ENCODE peak calls at places on chromosome 19, in ten cellular contexts. One of them, this sample, is unnamed.

GRCh38 chr19:13429563-13429962 is 76.7 kb downstream of the CACNA1A start:
- DNase-seq in activated CD4-positive, alpha-beta T cell treated with anti-CD3 and anti-CD28 coated beads, Interleukin-2, amount 10 ng/mL, durations not matched to agents 7 days and 5 days: no peak
- DNase-seq in K562: peak; percentile 9
- DNase-seq in HT1080: no peak
- DNase-seq in activated naive CD8-positive, alpha-beta T cell treated with anti-CD3 and anti-CD28 coated beads for 36 hours: no peak
- DNase-seq in stimulated activated CD4-positive, alpha-beta T cell treated with anti-CD3 and anti-CD28 coated beads, Interleukin-1b, Interleukin-23, amount 100 ng/mL, for 24 hours: no peak
- DNase-seq in tibial nerve: no peak
- DNase-seq in A172: no peak
- DNase-seq in HFFc6: no peak
- DNase-seq in activated naive CD4-positive, alpha-beta T cell: no peak
- DNase-seq in this sample: no peak

GRCh38 chr19:52398091-52398461 is 427 bp downstream of the ZNF528 start:
- DNase-seq in activated CD4-positive, alpha-beta T cell treated with anti-CD3 and anti-CD28 coated beads, Interleukin-2, amount 10 ng/mL, durations not matched to agents 7 days and 5 days: no peak
- DNase-seq in K562: no peak
- DNase-seq in HT1080: peak; percentile 21
- DNase-seq in activated naive CD8-positive, alpha-beta T cell treated with anti-CD3 and anti-CD28 coated beads for 36 hours: peak; percentile 8
- DNase-seq in stimulated activated CD4-positive, alpha-beta T cell treated with anti-CD3 and anti-CD28 coated beads, Interleukin-1b, Interleukin-23, amount 100 ng/mL, for 24 hours: no peak
- DNase-seq in tibial nerve: no peak
- DNase-seq in A172: no peak
- DNase-seq in HFFc6: no peak
- DNase-seq in activated naive CD4-positive, alpha-beta T cell: no peak
- DNase-seq in this sample: no peak

GRCh38 chr19:30148039-30148438 is 206.0 kb downstream of the URI1 start:
- DNase-seq in activated CD4-positive, alpha-beta T cell treated with anti-CD3 and anti-CD28 coated beads, Interleukin-2, amount 10 ng/mL, durations not matched to agents 7 days and 5 days: no peak
- DNase-seq in K562: no peak
- DNase-seq in HT1080: peak; percentile 73
- DNase-seq in activated naive CD8-positive, alpha-beta T cell treated with anti-CD3 and anti-CD28 coated beads for 36 hours: no peak
- DNase-seq in stimulated activated CD4-positive, alpha-beta T cell treated with anti-CD3 and anti-CD28 coated beads, Interleukin-1b, Interleukin-23, amount 100 ng/mL, for 24 hours: no peak
- DNase-seq in tibial nerve: no peak
- DNase-seq in A172: no peak
- DNase-seq in HFFc6: no peak
- DNase-seq in activated naive CD4-positive, alpha-beta T cell: no peak
- DNase-seq in this sample: no peak

GRCh38 chr19:58549664-58550361 is 5.1 kb downstream of the CHMP2A start:
- DNase-seq in activated CD4-positive, alpha-beta T cell treated with anti-CD3 and anti-CD28 coated beads, Interleukin-2, amount 10 ng/mL, durations not matched to agents 7 days and 5 days: no peak
- DNase-seq in K562: no peak
- DNase-seq in HT1080: no peak
- DNase-seq in activated naive CD8-positive, alpha-beta T cell treated with anti-CD3 and anti-CD28 coated beads for 36 hours: no peak
- DNase-seq in stimulated activated CD4-positive, alpha-beta T cell treated with anti-CD3 and anti-CD28 coated beads, Interleukin-1b, Interleukin-23, amount 100 ng/mL, for 24 hours: no peak
- DNase-seq in tibial nerve: no peak
- DNase-seq in A172: no peak
- DNase-seq in HFFc6: no peak
- DNase-seq in activated naive CD4-positive, alpha-beta T cell: no peak
- DNase-seq in this sample: no peak

GRCh38 chr19:52640916-52641315 is 2.8 kb upstream of the ZNF83 start:
- DNase-seq in activated CD4-positive, alpha-beta T cell treated with anti-CD3 and anti-CD28 coated beads, Interleukin-2, amount 10 ng/mL, durations not matched to agents 7 days and 5 days: no peak
- DNase-seq in K562: peak; percentile 65
- DNase-seq in HT1080: no peak
- DNase-seq in activated naive CD8-positive, alpha-beta T cell treated with anti-CD3 and anti-CD28 coated beads for 36 hours: no peak
- DNase-seq in stimulated activated CD4-positive, alpha-beta T cell treated with anti-CD3 and anti-CD28 coated beads, Interleukin-1b, Interleukin-23, amount 100 ng/mL, for 24 hours: no peak
- DNase-seq in tibial nerve: no peak
- DNase-seq in A172: no peak
- DNase-seq in HFFc6: no peak
- DNase-seq in activated naive CD4-positive, alpha-beta T cell: no peak
- DNase-seq in this sample: no peak

GRCh38 chr19:30316560-30317106 is 55.6 kb upstream of the ZNF536 start:
- DNase-seq in activated CD4-positive, alpha-beta T cell treated with anti-CD3 and anti-CD28 coated beads, Interleukin-2, amount 10 ng/mL, durations not matched to agents 7 days and 5 days: no peak
- DNase-seq in K562: no peak
- DNase-seq in HT1080: no peak
- DNase-seq in activated naive CD8-positive, alpha-beta T cell treated with anti-CD3 and anti-CD28 coated beads for 36 hours: no peak
- DNase-seq in stimulated activated CD4-positive, alpha-beta T cell treated with anti-CD3 and anti-CD28 coated beads, Interleukin-1b, Interleukin-23, amount 100 ng/mL, for 24 hours: no peak
- DNase-seq in tibial nerve: no peak
- DNase-seq in A172: no peak
- DNase-seq in HFFc6: no peak
- DNase-seq in activated naive CD4-positive, alpha-beta T cell: no peak
- DNase-seq in this sample: no peak

GRCh38 chr19:511101-511841 is 4.0 kb downstream of the TPGS1 start:
- DNase-seq in activated CD4-positive, alpha-beta T cell treated with anti-CD3 and anti-CD28 coated beads, Interleukin-2, amount 10 ng/mL, durations not matched to agents 7 days and 5 days: peak; percentile 92
- DNase-seq in K562: no peak
- DNase-seq in HT1080: peak; percentile 92
- DNase-seq in activated naive CD8-positive, alpha-beta T cell treated with anti-CD3 and anti-CD28 coated beads for 36 hours: peak; percentile 83
- DNase-seq in stimulated activated CD4-positive, alpha-beta T cell treated with anti-CD3 and anti-CD28 coated beads, Interleukin-1b, Interleukin-23, amount 100 ng/mL, for 24 hours: peak; percentile 30
- DNase-seq in tibial nerve: no peak
- DNase-seq in A172: peak; percentile 91
- DNase-seq in HFFc6: no peak
- DNase-seq in activated naive CD4-positive, alpha-beta T cell: peak; percentile 31
- DNase-seq in this sample: peak; percentile 43

GRCh38 chr19:2051771-2052704 is 994 bp upstream of the MKNK2 start:
- DNase-seq in activated CD4-positive, alpha-beta T cell treated with anti-CD3 and anti-CD28 coated beads, Interleukin-2, amount 10 ng/mL, durations not matched to agents 7 days and 5 days: peak; percentile 58
- DNase-seq in K562: no peak
- DNase-seq in HT1080: no peak
- DNase-seq in activated naive CD8-positive, alpha-beta T cell treated with anti-CD3 and anti-CD28 coated beads for 36 hours: peak; percentile 63
- DNase-seq in stimulated activated CD4-positive, alpha-beta T cell treated with anti-CD3 and anti-CD28 coated beads, Interleukin-1b, Interleukin-23, amount 100 ng/mL, for 24 hours: no peak
- DNase-seq in tibial nerve: no peak
- DNase-seq in A172: no peak
- DNase-seq in HFFc6: no peak
- DNase-seq in activated naive CD4-positive, alpha-beta T cell: no peak
- DNase-seq in this sample: no peak

GRCh38 chr19:15280915-15281683 is 48.9 kb upstream of the EPHX3 start:
- DNase-seq in activated CD4-positive, alpha-beta T cell treated with anti-CD3 and anti-CD28 coated beads, Interleukin-2, amount 10 ng/mL, durations not matched to agents 7 days and 5 days: no peak
- DNase-seq in K562: peak; percentile 66
- DNase-seq in HT1080: peak; percentile 13
- DNase-seq in activated naive CD8-positive, alpha-beta T cell treated with anti-CD3 and anti-CD28 coated beads for 36 hours: no peak
- DNase-seq in stimulated activated CD4-positive, alpha-beta T cell treated with anti-CD3 and anti-CD28 coated beads, Interleukin-1b, Interleukin-23, amount 100 ng/mL, for 24 hours: no peak
- DNase-seq in tibial nerve: peak; percentile 75
- DNase-seq in A172: peak; percentile 71
- DNase-seq in HFFc6: peak; percentile 77
- DNase-seq in activated naive CD4-positive, alpha-beta T cell: no peak
- DNase-seq in this sample: no peak

GRCh38 chr19:17327068-17327653 is 7.5 kb downstream of the ANO8 start:
- DNase-seq in activated CD4-positive, alpha-beta T cell treated with anti-CD3 and anti-CD28 coated beads, Interleukin-2, amount 10 ng/mL, durations not matched to agents 7 days and 5 days: no peak
- DNase-seq in K562: no peak
- DNase-seq in HT1080: no peak
- DNase-seq in activated naive CD8-positive, alpha-beta T cell treated with anti-CD3 and anti-CD28 coated beads for 36 hours: no peak
- DNase-seq in stimulated activated CD4-positive, alpha-beta T cell treated with anti-CD3 and anti-CD28 coated beads, Interleukin-1b, Interleukin-23, amount 100 ng/mL, for 24 hours: no peak
- DNase-seq in tibial nerve: no peak
- DNase-seq in A172: no peak
- DNase-seq in HFFc6: no peak
- DNase-seq in activated naive CD4-positive, alpha-beta T cell: no peak
- DNase-seq in this sample: no peak

GRCh38 chr19:43774103-43774939 is 6.5 kb downstream of the KCNN4 start:
- DNase-seq in activated CD4-positive, alpha-beta T cell treated with anti-CD3 and anti-CD28 coated beads, Interleukin-2, amount 10 ng/mL, durations not matched to agents 7 days and 5 days: no peak
- DNase-seq in K562: peak; percentile 98
- DNase-seq in HT1080: no peak
- DNase-seq in activated naive CD8-positive, alpha-beta T cell treated with anti-CD3 and anti-CD28 coated beads for 36 hours: no peak
- DNase-seq in stimulated activated CD4-positive, alpha-beta T cell treated with anti-CD3 and anti-CD28 coated beads, Interleukin-1b, Interleukin-23, amount 100 ng/mL, for 24 hours: no peak
- DNase-seq in tibial nerve: peak; percentile 27
- DNase-seq in A172: no peak
- DNase-seq in HFFc6: peak; percentile 61
- DNase-seq in activated naive CD4-positive, alpha-beta T cell: no peak
- DNase-seq in this sample: no peak

GRCh38 chr19:17076539-17076919 is 952 bp downstream of the MYO9B start:
- DNase-seq in activated CD4-positive, alpha-beta T cell treated with anti-CD3 and anti-CD28 coated beads, Interleukin-2, amount 10 ng/mL, durations not matched to agents 7 days and 5 days: peak; percentile 52
- DNase-seq in K562: peak; percentile 31
- DNase-seq in HT1080: no peak
- DNase-seq in activated naive CD8-positive, alpha-beta T cell treated with anti-CD3 and anti-CD28 coated beads for 36 hours: peak; percentile 35
- DNase-seq in stimulated activated CD4-positive, alpha-beta T cell treated with anti-CD3 and anti-CD28 coated beads, Interleukin-1b, Interleukin-23, amount 100 ng/mL, for 24 hours: no peak
- DNase-seq in tibial nerve: no peak
- DNase-seq in A172: peak; percentile 26
- DNase-seq in HFFc6: no peak
- DNase-seq in activated naive CD4-positive, alpha-beta T cell: no peak
- DNase-seq in this sample: no peak

GRCh38 chr19:35043906-35044305 is 2.4 kb downstream of the HPN start:
- DNase-seq in activated CD4-positive, alpha-beta T cell treated with anti-CD3 and anti-CD28 coated beads, Interleukin-2, amount 10 ng/mL, durations not matched to agents 7 days and 5 days: no peak
- DNase-seq in K562: no peak
- DNase-seq in HT1080: no peak
- DNase-seq in activated naive CD8-positive, alpha-beta T cell treated with anti-CD3 and anti-CD28 coated beads for 36 hours: no peak
- DNase-seq in stimulated activated CD4-positive, alpha-beta T cell treated with anti-CD3 and anti-CD28 coated beads, Interleukin-1b, Interleukin-23, amount 100 ng/mL, for 24 hours: no peak
- DNase-seq in tibial nerve: no peak
- DNase-seq in A172: no peak
- DNase-seq in HFFc6: no peak
- DNase-seq in activated naive CD4-positive, alpha-beta T cell: no peak
- DNase-seq in this sample: no peak

GRCh38 chr19:48196321-48196761 is 25.9 kb downstream of the ZSWIM9 start:
- DNase-seq in activated CD4-positive, alpha-beta T cell treated with anti-CD3 and anti-CD28 coated beads, Interleukin-2, amount 10 ng/mL, durations not matched to agents 7 days and 5 days: no peak
- DNase-seq in K562: no peak
- DNase-seq in HT1080: no peak
- DNase-seq in activated naive CD8-positive, alpha-beta T cell treated with anti-CD3 and anti-CD28 coated beads for 36 hours: no peak
- DNase-seq in stimulated activated CD4-positive, alpha-beta T cell treated with anti-CD3 and anti-CD28 coated beads, Interleukin-1b, Interleukin-23, amount 100 ng/mL, for 24 hours: no peak
- DNase-seq in tibial nerve: no peak
- DNase-seq in A172: no peak
- DNase-seq in HFFc6: no peak
- DNase-seq in activated naive CD4-positive, alpha-beta T cell: no peak
- DNase-seq in this sample: no peak

GRCh38 chr19:58570770-58571574 is 2.2 kb downstream of the MZF1 start:
- DNase-seq in activated CD4-positive, alpha-beta T cell treated with anti-CD3 and anti-CD28 coated beads, Interleukin-2, amount 10 ng/mL, durations not matched to agents 7 days and 5 days: no peak
- DNase-seq in K562: no peak
- DNase-seq in HT1080: no peak
- DNase-seq in activated naive CD8-positive, alpha-beta T cell treated with anti-CD3 and anti-CD28 coated beads for 36 hours: no peak
- DNase-seq in stimulated activated CD4-positive, alpha-beta T cell treated with anti-CD3 and anti-CD28 coated beads, Interleukin-1b, Interleukin-23, amount 100 ng/mL, for 24 hours: no peak
- DNase-seq in tibial nerve: no peak
- DNase-seq in A172: no peak
- DNase-seq in HFFc6: no peak
- DNase-seq in activated naive CD4-positive, alpha-beta T cell: no peak
- DNase-seq in this sample: no peak

GRCh38 chr19:5893296-5893903 is 10.2 kb downstream of the NDUFA11 start:
- DNase-seq in activated CD4-positive, alpha-beta T cell treated with anti-CD3 and anti-CD28 coated beads, Interleukin-2, amount 10 ng/mL, durations not matched to agents 7 days and 5 days: no peak
- DNase-seq in K562: no peak
- DNase-seq in HT1080: no peak
- DNase-seq in activated naive CD8-positive, alpha-beta T cell treated with anti-CD3 and anti-CD28 coated beads for 36 hours: no peak
- DNase-seq in stimulated activated CD4-positive, alpha-beta T cell treated with anti-CD3 and anti-CD28 coated beads, Interleukin-1b, Interleukin-23, amount 100 ng/mL, for 24 hours: no peak
- DNase-seq in tibial nerve: no peak
- DNase-seq in A172: no peak
- DNase-seq in HFFc6: no peak
- DNase-seq in activated naive CD4-positive, alpha-beta T cell: no peak
- DNase-seq in this sample: no peak

GRCh38 chr19:55289117-55289796 is 5.5 kb downstream of the BRSK1 start:
- DNase-seq in activated CD4-positive, alpha-beta T cell treated with anti-CD3 and anti-CD28 coated beads, Interleukin-2, amount 10 ng/mL, durations not matched to agents 7 days and 5 days: no peak
- DNase-seq in K562: no peak
- DNase-seq in HT1080: peak; percentile 29
- DNase-seq in activated naive CD8-positive, alpha-beta T cell treated with anti-CD3 and anti-CD28 coated beads for 36 hours: no peak
- DNase-seq in stimulated activated CD4-positive, alpha-beta T cell treated with anti-CD3 and anti-CD28 coated beads, Interleukin-1b, Interleukin-23, amount 100 ng/mL, for 24 hours: no peak
- DNase-seq in tibial nerve: no peak
- DNase-seq in A172: peak; percentile 50
- DNase-seq in HFFc6: no peak
- DNase-seq in activated naive CD4-positive, alpha-beta T cell: no peak
- DNase-seq in this sample: no peak

GRCh38 chr19:3389446-3389778 is 23.0 kb downstream of the NFIC start:
- DNase-seq in activated CD4-positive, alpha-beta T cell treated with anti-CD3 and anti-CD28 coated beads, Interleukin-2, amount 10 ng/mL, durations not matched to agents 7 days and 5 days: no peak
- DNase-seq in K562: no peak
- DNase-seq in HT1080: no peak
- DNase-seq in activated naive CD8-positive, alpha-beta T cell treated with anti-CD3 and anti-CD28 coated beads for 36 hours: no peak
- DNase-seq in stimulated activated CD4-positive, alpha-beta T cell treated with anti-CD3 and anti-CD28 coated beads, Interleukin-1b, Interleukin-23, amount 100 ng/mL, for 24 hours: no peak
- DNase-seq in tibial nerve: no peak
- DNase-seq in A172: no peak
- DNase-seq in HFFc6: no peak
- DNase-seq in activated naive CD4-positive, alpha-beta T cell: no peak
- DNase-seq in this sample: no peak

GRCh38 chr19:980133-980998 is 3.8 kb upstream of the WDR18 start:
- DNase-seq in activated CD4-positive, alpha-beta T cell treated with anti-CD3 and anti-CD28 coated beads, Interleukin-2, amount 10 ng/mL, durations not matched to agents 7 days and 5 days: no peak
- DNase-seq in K562: peak; percentile 98
- DNase-seq in HT1080: no peak
- DNase-seq in activated naive CD8-positive, alpha-beta T cell treated with anti-CD3 and anti-CD28 coated beads for 36 hours: no peak
- DNase-seq in stimulated activated CD4-positive, alpha-beta T cell treated with anti-CD3 and anti-CD28 coated beads, Interleukin-1b, Interleukin-23, amount 100 ng/mL, for 24 hours: no peak
- DNase-seq in tibial nerve: no peak
- DNase-seq in A172: no peak
- DNase-seq in HFFc6: no peak
- DNase-seq in activated naive CD4-positive, alpha-beta T cell: no peak
- DNase-seq in this sample: no peak

GRCh38 chr19:42531313-42531712 is 3.0 kb upstream of the CEACAM1 start:
- DNase-seq in activated CD4-positive, alpha-beta T cell treated with anti-CD3 and anti-CD28 coated beads, Interleukin-2, amount 10 ng/mL, durations not matched to agents 7 days and 5 days: no peak
- DNase-seq in K562: no peak
- DNase-seq in HT1080: no peak
- DNase-seq in activated naive CD8-positive, alpha-beta T cell treated with anti-CD3 and anti-CD28 coated beads for 36 hours: no peak
- DNase-seq in stimulated activated CD4-positive, alpha-beta T cell treated with anti-CD3 and anti-CD28 coated beads, Interleukin-1b, Interleukin-23, amount 100 ng/mL, for 24 hours: no peak
- DNase-seq in tibial nerve: no peak
- DNase-seq in A172: no peak
- DNase-seq in HFFc6: no peak
- DNase-seq in activated naive CD4-positive, alpha-beta T cell: no peak
- DNase-seq in this sample: no peak

GRCh38 chr19:3707868-3708206 is 347 bp upstream of the TJP3 start:
- DNase-seq in activated CD4-positive, alpha-beta T cell treated with anti-CD3 and anti-CD28 coated beads, Interleukin-2, amount 10 ng/mL, durations not matched to agents 7 days and 5 days: no peak
- DNase-seq in K562: no peak
- DNase-seq in HT1080: no peak
- DNase-seq in activated naive CD8-positive, alpha-beta T cell treated with anti-CD3 and anti-CD28 coated beads for 36 hours: no peak
- DNase-seq in stimulated activated CD4-positive, alpha-beta T cell treated with anti-CD3 and anti-CD28 coated beads, Interleukin-1b, Interleukin-23, amount 100 ng/mL, for 24 hours: no peak
- DNase-seq in tibial nerve: no peak
- DNase-seq in A172: no peak
- DNase-seq in HFFc6: no peak
- DNase-seq in activated naive CD4-positive, alpha-beta T cell: no peak
- DNase-seq in this sample: no peak

GRCh38 chr19:37691881-37692504 is 27.6 kb downstream of the ZNF607 start:
- DNase-seq in activated CD4-positive, alpha-beta T cell treated with anti-CD3 and anti-CD28 coated beads, Interleukin-2, amount 10 ng/mL, durations not matched to agents 7 days and 5 days: peak; percentile 84
- DNase-seq in K562: peak; percentile 82
- DNase-seq in HT1080: no peak
- DNase-seq in activated naive CD8-positive, alpha-beta T cell treated with anti-CD3 and anti-CD28 coated beads for 36 hours: peak; percentile 86
- DNase-seq in stimulated activated CD4-positive, alpha-beta T cell treated with anti-CD3 and anti-CD28 coated beads, Interleukin-1b, Interleukin-23, amount 100 ng/mL, for 24 hours: peak; percentile 40
- DNase-seq in tibial nerve: peak; percentile 61
- DNase-seq in A172: no peak
- DNase-seq in HFFc6: peak; percentile 69
- DNase-seq in activated naive CD4-positive, alpha-beta T cell: peak; percentile 39
- DNase-seq in this sample: peak; percentile 84

GRCh38 chr19:29495091-29495490 is 30.7 kb upstream of the VSTM2B start:
- DNase-seq in activated CD4-positive, alpha-beta T cell treated with anti-CD3 and anti-CD28 coated beads, Interleukin-2, amount 10 ng/mL, durations not matched to agents 7 days and 5 days: no peak
- DNase-seq in K562: no peak
- DNase-seq in HT1080: no peak
- DNase-seq in activated naive CD8-positive, alpha-beta T cell treated with anti-CD3 and anti-CD28 coated beads for 36 hours: no peak
- DNase-seq in stimulated activated CD4-positive, alpha-beta T cell treated with anti-CD3 and anti-CD28 coated beads, Interleukin-1b, Interleukin-23, amount 100 ng/mL, for 24 hours: no peak
- DNase-seq in tibial nerve: no peak
- DNase-seq in A172: no peak
- DNase-seq in HFFc6: no peak
- DNase-seq in activated naive CD4-positive, alpha-beta T cell: no peak
- DNase-seq in this sample: no peak

GRCh38 chr19:6963937-6964336 is 57.3 kb downstream of the MBD3L2B start:
- DNase-seq in activated CD4-positive, alpha-beta T cell treated with anti-CD3 and anti-CD28 coated beads, Interleukin-2, amount 10 ng/mL, durations not matched to agents 7 days and 5 days: peak; percentile 37
- DNase-seq in K562: peak; percentile 30
- DNase-seq in HT1080: no peak
- DNase-seq in activated naive CD8-positive, alpha-beta T cell treated with anti-CD3 and anti-CD28 coated beads for 36 hours: peak; percentile 9
- DNase-seq in stimulated activated CD4-positive, alpha-beta T cell treated with anti-CD3 and anti-CD28 coated beads, Interleukin-1b, Interleukin-23, amount 100 ng/mL, for 24 hours: peak; percentile 43
- DNase-seq in tibial nerve: no peak
- DNase-seq in A172: no peak
- DNase-seq in HFFc6: no peak
- DNase-seq in activated naive CD4-positive, alpha-beta T cell: no peak
- DNase-seq in this sample: no peak

GRCh38 chr19:48513289-48514122 is 1.9 kb upstream of the LMTK3 start:
- DNase-seq in activated CD4-positive, alpha-beta T cell treated with anti-CD3 and anti-CD28 coated beads, Interleukin-2, amount 10 ng/mL, durations not matched to agents 7 days and 5 days: peak; percentile 84
- DNase-seq in K562: peak; percentile 75
- DNase-seq in HT1080: peak; percentile 65
- DNase-seq in activated naive CD8-positive, alpha-beta T cell treated with anti-CD3 and anti-CD28 coated beads for 36 hours: peak; percentile 77
- DNase-seq in stimulated activated CD4-positive, alpha-beta T cell treated with anti-CD3 and anti-CD28 coated beads, Interleukin-1b, Interleukin-23, amount 100 ng/mL, for 24 hours: peak; percentile 54
- DNase-seq in tibial nerve: peak; percentile 33
- DNase-seq in A172: peak; percentile 50
- DNase-seq in HFFc6: peak; percentile 24
- DNase-seq in activated naive CD4-positive, alpha-beta T cell: peak; percentile 30
- DNase-seq in this sample: peak; percentile 82

GRCh38 chr19:57559008-57559403 is 657 bp downstream of the ZNF550 start:
- DNase-seq in activated CD4-positive, alpha-beta T cell treated with anti-CD3 and anti-CD28 coated beads, Interleukin-2, amount 10 ng/mL, durations not matched to agents 7 days and 5 days: peak; percentile 20
- DNase-seq in K562: peak; percentile 21
- DNase-seq in HT1080: peak; percentile 34
- DNase-seq in activated naive CD8-positive, alpha-beta T cell treated with anti-CD3 and anti-CD28 coated beads for 36 hours: peak; percentile 24
- DNase-seq in stimulated activated CD4-positive, alpha-beta T cell treated with anti-CD3 and anti-CD28 coated beads, Interleukin-1b, Interleukin-23, amount 100 ng/mL, for 24 hours: no peak
- DNase-seq in tibial nerve: no peak
- DNase-seq in A172: no peak
- DNase-seq in HFFc6: no peak
- DNase-seq in activated naive CD4-positive, alpha-beta T cell: no peak
- DNase-seq in this sample: no peak

This sample was measured in NCI-H1930.